ENCODE peak calls at places on chromosome 17, in eight cellular contexts. O is suprapubic skin, L is ovary, W is psoas muscle, T is HFF-Myc, D is esophagus squamous epithelium, Z is pancreas, A is heart right ventricle. Y is an unnamed sample.

GRCh38 chr17:43021739-43022512 is at the start of gene VAT1:
- DNase-seq in O (no peak), L (peak; percentile 83), W (peak; percentile 88), T (no peak), D (no peak), Z (peak; percentile 79), A (peak; percentile 86), Y (no peak)

GRCh38 chr17:975321-975982 is 4.1 kb downstream of the NXN start:
- DNase-seq in O (no peak), L (no peak), W (no peak), T (no peak), D (no peak), Z (no peak), A (no peak), Y (no peak)

GRCh38 chr17:72334205-72334604 is 213.4 kb downstream of the SOX9 start:
- DNase-seq in O (no peak), L (no peak), W (no peak), T (no peak), D (no peak), Z (no peak), A (no peak), Y (no peak)

GRCh38 chr17:29514792-29515191 is 52.0 kb downstream of the ABHD15 start:
- DNase-seq in O (no peak), L (no peak), W (no peak), T (no peak), D (no peak), Z (no peak), A (no peak), Y (no peak)

GRCh38 chr17:57645950-57646686 is 99.0 kb downstream of the CCDC182 start:
- DNase-seq in O (no peak), L (no peak), W (no peak), T (no peak), D (no peak), Z (no peak), A (no peak), Y (no peak)

GRCh38 chr17:39753514-39754160 is 15.9 kb downstream of the GRB7 start:
- DNase-seq in O (no peak), L (peak; percentile 31), W (peak; percentile 79), T (no peak), D (no peak), Z (no peak), A (peak; percentile 75), Y (no peak)

GRCh38 chr17:78110363-78111011 is 18.1 kb downstream of the TMC6 start:
- DNase-seq in O (no peak), L (no peak), W (peak; percentile 91), T (no peak), D (no peak), Z (no peak), A (no peak), Y (no peak)

GRCh38 chr17:37478187-37478586 is 11.5 kb upstream of the DUSP14 start:
- DNase-seq in O (no peak), L (no peak), W (peak; percentile 80), T (no peak), D (no peak), Z (no peak), A (peak; percentile 42), Y (no peak)

GRCh38 chr17:14067347-14067746 is 2.0 kb upstream of the COX10 start:
- DNase-seq in O (no peak), L (no peak), W (no peak), T (no peak), D (no peak), Z (no peak), A (no peak), Y (no peak)

GRCh38 chr17:29197516-29198272 is 17.5 kb upstream of the MYO18A start:
- DNase-seq in O (no peak), L (no peak), W (no peak), T (no peak), D (no peak), Z (no peak), A (no peak), Y (no peak)

GRCh38 chr17:29292071-29292991 is 1.6 kb downstream of the NUFIP2 start:
- DNase-seq in O (peak; percentile 87), L (peak; percentile 81), W (peak; percentile 81), T (no peak), D (no peak), Z (peak; percentile 51), A (peak; percentile 64), Y (peak; percentile 14)

GRCh38 chr17:60039096-60039495 is 39.6 kb downstream of the HEATR6 start:
- DNase-seq in O (peak; percentile 62), L (no peak), W (no peak), T (no peak), D (no peak), Z (no peak), A (no peak), Y (no peak)

GRCh38 chr17:50459081-50459676 is 9.5 kb downstream of the CHAD start:
- DNase-seq in O (no peak), L (no peak), W (no peak), T (no peak), D (no peak), Z (no peak), A (no peak), Y (no peak)

GRCh38 chr17:66373079-66373478 is 70.7 kb downstream of the PRKCA start:
- DNase-seq in O (no peak), L (no peak), W (no peak), T (no peak), D (no peak), Z (no peak), A (no peak), Y (no peak)

GRCh38 chr17:35520043-35520442 is 17.4 kb downstream of the SLFN12L start:
- DNase-seq in O (no peak), L (no peak), W (no peak), T (no peak), D (no peak), Z (no peak), A (no peak), Y (no peak)

GRCh38 chr17:66540131-66540781 is 237.8 kb downstream of the PRKCA start:
- DNase-seq in O (no peak), L (peak; percentile 54), W (no peak), T (no peak), D (no peak), Z (no peak), A (peak; percentile 27), Y (peak; percentile 63)

GRCh38 chr17:9931144-9931543 is 26.1 kb upstream of the RCVRN start:
- DNase-seq in O (no peak), L (no peak), W (no peak), T (no peak), D (no peak), Z (no peak), A (no peak), Y (no peak)

GRCh38 chr17:39775075-39775474 is 37.3 kb downstream of the GRB7 start:
- DNase-seq in O (no peak), L (no peak), W (no peak), T (no peak), D (no peak), Z (no peak), A (no peak), Y (no peak)

GRCh38 chr17:31095239-31096105 is 695 bp downstream of the NF1 start:
- DNase-seq in O (peak; percentile 83), L (peak; percentile 67), W (peak; percentile 72), T (no peak), D (no peak), Z (peak; percentile 67), A (peak; percentile 43), Y (no peak)

GRCh38 chr17:55783684-55784245 is 32.9 kb downstream of the PCTP start:
- DNase-seq in O (peak; percentile 95), L (peak; percentile 38), W (peak; percentile 96), T (peak; percentile 27), D (no peak), Z (no peak), A (peak; percentile 72), Y (no peak)

GRCh38 chr17:41654908-41655607 is 30.7 kb upstream of the KRT17 start:
- DNase-seq in O (no peak), L (no peak), W (peak; percentile 38), T (no peak), D (no peak), Z (no peak), A (no peak), Y (no peak)

GRCh38 chr17:12979255-12979654 is 38.6 kb downstream of the ELAC2 start:
- DNase-seq in O (no peak), L (no peak), W (no peak), T (no peak), D (no peak), Z (no peak), A (no peak), Y (no peak)
- H3K4me3 ChIP-seq in O (no peak overlapping the region), L (no peak overlapping the region), W (no peak overlapping the region), T (no peak overlapping the region), D (no peak overlapping the region), Z (no peak overlapping the region), A (no peak overlapping the region), Y (no peak overlapping the region)

GRCh38 chr17:74052993-74053744 is 150.3 kb upstream of the RPL38 start:
- DNase-seq in O (no peak), L (no peak), W (no peak), T (no peak), D (no peak), Z (no peak), A (no peak), Y (no peak)
- TF ChIP-seq CTCF in O (no peak), L (no peak), W (no peak), T (no peak), D (no peak), Z (no peak), A (no peak), Y (no peak)

GRCh38 chr17:74307984-74308773 is 17.8 kb upstream of the KIF19 start:
- DNase-seq in O (no peak), L (no peak), W (no peak), T (no peak), D (no peak), Z (no peak), A (peak; percentile 66), Y (no peak)
- H3K4me3 ChIP-seq in O (no peak overlapping the region), L (no peak overlapping the region), W (no peak overlapping the region), T (no peak overlapping the region), D (no peak overlapping the region), Z (no peak overlapping the region), A (no peak overlapping the region), Y (no peak overlapping the region)

GRCh38 chr17:81386646-81387234 is 8.5 kb upstream of the BAHCC1 start:
- DNase-seq in O (no peak), L (peak; percentile 70), W (peak; percentile 83), T (no peak), D (no peak), Z (peak; percentile 57), A (peak; percentile 70), Y (no peak)
- TF ChIP-seq CTCF in O (no peak), L (no peak), W (no peak), T (no peak), D (no peak), Z (no peak), A (no peak), Y (no peak)

GRCh38 chr17:17960500-17961050 is 11.6 kb downstream of the TOM1L2 start:
- DNase-seq in O (no peak), L (no peak), W (no peak), T (no peak), D (no peak), Z (no peak), A (no peak), Y (no peak)
- H3K4me3 ChIP-seq in O (no peak overlapping the region), L (no peak overlapping the region), W (no peak overlapping the region), T (no peak overlapping the region), D (no peak overlapping the region), Z (no peak overlapping the region), A (no peak overlapping the region), Y (no peak overlapping the region)

Y was measured in retinal pigment epithelial cell.